ENCODE peak calls at places on chromosomes 13 and 19, in four cellular contexts. C is ELF-1, U is GM13976, I is HTR-8/SVneo. X is an unnamed sample.

GRCh38 chr13:103351035-103351828 is 285.0 kb upstream of the SLC10A2 start:
- DNase-seq in C (peak), U (no peak), I (peak), X (peak)

GRCh38 chr13:102035969-102036368 is 365.9 kb downstream of the FGF14 start:
- DNase-seq in C (no peak), U (no peak), I (no peak), X (no peak)

GRCh38 chr19:17281391-17282304 is at the start of gene ANKLE1:
- DNase-seq in C (peak), U (peak), I (no peak), X (peak)

GRCh38 chr13:82259284-82259683 is 1623.0 kb downstream of the SLITRK1 start:
- DNase-seq in C (no peak), U (no peak), I (no peak), X (no peak)

GRCh38 chr13:38686635-38687245 is at the start of gene FREM2:
- DNase-seq in C (peak), U (peak), I (peak), X (peak)

GRCh38 chr19:58498316-58499020 is 13.3 kb downstream of the SLC27A5 start:
- DNase-seq in C (no peak), U (no peak), I (no peak), X (no peak)

GRCh38 chr19:14138576-14139265 is 2.3 kb upstream of the ASF1B start:
- DNase-seq in C (no peak), U (no peak), I (no peak), X (no peak)

GRCh38 chr13:112444001-112444311 is 67.8 kb downstream of the SPACA7 start:
- DNase-seq in C (peak), U (peak), I (peak), X (peak)

GRCh38 chr13:26557393-26558073 is at the start of gene WASF3:
- DNase-seq in C (peak), U (peak), I (peak), X (peak)

GRCh38 chr13:46383383-46383782 is 3.7 kb downstream of the RUBCNL start:
- DNase-seq in C (no peak), U (no peak), I (no peak), X (no peak)

GRCh38 chr13:31009166-31009565 is 76.7 kb downstream of the TEX26 start:
- DNase-seq in C (no peak), U (no peak), I (no peak), X (no peak)

GRCh38 chr13:23584275-23584674 is 14.1 kb downstream of the TNFRSF19 start:
- DNase-seq in C (no peak), U (no peak), I (no peak), X (no peak)

GRCh38 chr19:8370176-8371010 is 6.4 kb downstream of the ANGPTL4 start:
- DNase-seq in C (no peak), U (peak), I (no peak), X (no peak)

GRCh38 chr13:21025539-21025938 is 35.8 kb downstream of the LATS2 start:
- DNase-seq in C (no peak), U (no peak), I (no peak), X (no peak)

GRCh38 chr13:74661851-74662250 is 527.6 kb upstream of the KLF12 start:
- DNase-seq in C (no peak), U (no peak), I (peak), X (no peak)

GRCh38 chr19:2577722-2578335 is 101.9 kb downstream of the GADD45B start:
- DNase-seq in C (no peak), U (no peak), I (no peak), X (no peak)

GRCh38 chr13:107342747-107343146 is 774.8 kb upstream of the ARGLU1 start:
- DNase-seq in C (no peak), U (no peak), I (no peak), X (no peak)

GRCh38 chr19:30419581-30420180 is 47.5 kb downstream of the ZNF536 start:
- DNase-seq in C (no peak), U (no peak), I (no peak), X (no peak)

GRCh38 chr13:50215389-50215788 is 200.1 kb downstream of the KCNRG start:
- DNase-seq in C (no peak), U (no peak), I (no peak), X (no peak)

GRCh38 chr13:82693607-82694006 is 1188.7 kb downstream of the SLITRK1 start:
- DNase-seq in C (no peak), U (no peak), I (no peak), X (no peak)